ENCODE peak calls at places on chromosomes 11 and 22, in five cellular contexts. J, L, H, V and P are unnamed samples.

GRCh38 chr22:29265306-29265705 is 2.5 kb downstream of the RHBDD3 start:
- DNase-seq in J (no peak), L (no peak), H (no peak), V (no peak), P (no peak)

GRCh38 chr22:41687901-41688364 is 734 bp downstream of the SNU13 start:
- DNase-seq in J (no peak), L (no peak), H (peak), V (no peak), P (no peak)

GRCh38 chr11:46234261-46234660 is 43.2 kb upstream of the CREB3L1 start:
- DNase-seq in J (no peak), L (no peak), H (no peak), V (no peak), P (no peak)

GRCh38 chr22:37782340-37783168 is 25.2 kb upstream of the GCAT start:
- DNase-seq in J (no peak), L (peak), H (peak), V (peak), P (peak)

GRCh38 chr22:35400335-35400680 is 368 bp downstream of the MCM5 start:
- DNase-seq in J (no peak), L (no peak), H (peak), V (no peak), P (no peak)

GRCh38 chr22:46465793-46466192 is 71.6 kb downstream of the CELSR1 start:
- DNase-seq in J (no peak), L (no peak), H (no peak), V (no peak), P (peak)

GRCh38 chr11:24820541-24820940 is 323.7 kb downstream of the LUZP2 start:
- DNase-seq in J (no peak), L (no peak), H (no peak), V (no peak), P (no peak)

GRCh38 chr22:18068991-18069390 is 8.8 kb upstream of the PEX26 start:
- DNase-seq in J (no peak), L (no peak), H (no peak), V (no peak), P (no peak)

GRCh38 chr11:33478111-33478573 is 221.0 kb downstream of the HIPK3 start:
- DNase-seq in J (no peak), L (peak), H (no peak), V (no peak), P (no peak)

GRCh38 chr11:2123628-2123960 is 15.6 kb downstream of the IGF2 start:
- DNase-seq in J (no peak), L (no peak), H (no peak), V (no peak), P (no peak)

GRCh38 chr11:73612601-73613137 is 14.8 kb upstream of the FAM168A start:
- DNase-seq in J (no peak), L (no peak), H (no peak), V (no peak), P (no peak)

GRCh38 chr11:117588166-117588810 is 208.7 kb downstream of the DSCAML1 start:
- DNase-seq in J (no peak), L (no peak), H (no peak), V (no peak), P (no peak)

GRCh38 chr11:111870522-111870886 is 877 bp downstream of the ALG9 start:
- DNase-seq in J (no peak), L (no peak), H (no peak), V (no peak), P (no peak)

GRCh38 chr11:66562907-66563583 is 5.4 kb downstream of the CTSF start:
- DNase-seq in J (no peak), L (no peak), H (no peak), V (no peak), P (no peak)

GRCh38 chr11:330694-331314 is 10.1 kb upstream of the IFITM3 start:
- DNase-seq in J (no peak), L (no peak), H (no peak), V (no peak), P (no peak)

GRCh38 chr22:46047226-46047625 is 70.3 kb upstream of the WNT7B start:
- DNase-seq in J (no peak), L (no peak), H (no peak), V (no peak), P (peak)

GRCh38 chr11:3380706-3381570 is 2.0 kb upstream of the ZNF195 start:
- DNase-seq in J (peak), L (no peak), H (peak), V (no peak), P (no peak)

GRCh38 chr22:34973926-34974325 is 92.0 kb upstream of the ISX start:
- DNase-seq in J (no peak), L (no peak), H (no peak), V (no peak), P (no peak)

GRCh38 chr22:46146329-46146728 is 4.0 kb upstream of the PPARA start:
- DNase-seq in J (no peak), L (no peak), H (no peak), V (no peak), P (no peak)

GRCh38 chr11:19511413-19512183 is 201.0 kb upstream of the NAV2 start:
- DNase-seq in J (no peak), L (no peak), H (no peak), V (no peak), P (no peak)

GRCh38 chr11:68354181-68354872 is 41.9 kb downstream of the LRP5 start:
- DNase-seq in J (no peak), L (no peak), H (no peak), V (peak), P (no peak)

GRCh38 chr11:60018058-60018457 is 1.1 kb downstream of the OOSP4B start:
- DNase-seq in J (no peak), L (no peak), H (no peak), V (no peak), P (no peak)

GRCh38 chr11:2580444-2581050 is 119.2 kb downstream of the KCNQ1OT1 start:
- DNase-seq in J (no peak), L (no peak), H (no peak), V (no peak), P (no peak)

GRCh38 chr22:19037282-19038163 is 84.7 kb downstream of the DGCR2 start:
- DNase-seq in J (no peak), L (no peak), H (no peak), V (no peak), P (no peak)

GRCh38 chr22:28442951-28443876 is 236.4 kb downstream of the TTC28 start:
- DNase-seq in J (peak), L (peak), H (peak), V (no peak), P (no peak)

GRCh38 chr22:46465348-46465725 is 72.1 kb downstream of the CELSR1 start:
- DNase-seq in J (no peak), L (no peak), H (no peak), V (no peak), P (peak)

GRCh38 chr11:63862923-63863322 is 24.0 kb downstream of the MARK2 start:
- DNase-seq in J (no peak), L (peak), H (no peak), V (no peak), P (no peak)

GRCh38 chr22:41411021-41411851 is 29.5 kb downstream of the TEF start:
- DNase-seq in J (no peak), L (no peak), H (no peak), V (no peak), P (no peak)

GRCh38 chr11:74966651-74967050 is 17.6 kb downstream of the SPCS2 start:
- DNase-seq in J (no peak), L (no peak), H (no peak), V (no peak), P (no peak)

GRCh38 chr11:60871378-60872061 is 4.2 kb downstream of the ZP1 start:
- DNase-seq in J (no peak), L (no peak), H (no peak), V (no peak), P (no peak)

GRCh38 chr11:60932605-60933346 is 8.5 kb downstream of the TMEM132A start:
- DNase-seq in J (no peak), L (no peak), H (no peak), V (no peak), P (peak)

DNA sequence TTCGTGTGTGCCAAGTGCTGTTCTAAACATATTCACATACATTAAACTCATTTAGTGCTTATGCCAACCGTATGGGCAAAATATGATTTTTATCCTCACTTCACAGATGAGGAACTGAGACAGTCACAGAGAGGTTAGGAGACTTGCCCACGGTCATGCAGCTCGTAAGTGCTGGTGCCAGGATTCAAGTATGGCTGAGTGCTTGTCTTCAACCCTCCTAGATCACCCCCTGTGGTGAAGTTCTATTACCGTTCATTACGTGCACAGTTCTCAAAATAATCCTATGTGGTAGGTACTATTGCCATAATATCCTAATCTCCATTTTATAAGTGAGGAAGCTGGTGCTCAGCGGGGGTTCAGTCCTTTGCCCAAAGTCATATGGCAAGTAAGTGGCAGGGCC is 1.5 kb downstream of the MIEF1 start:
- DNase-seq in J (no peak), L (no peak), H (no peak), V (no peak), P (no peak)
- TF ChIP-seq JUND in J (no peak), L (no peak), H (no peak), V (no peak), P (no peak)

GRCh38 chr11:69843529-69843921 is 24.3 kb upstream of the FGF3 start:
- DNase-seq in J (no peak), L (no peak), H (no peak), V (no peak), P (no peak)

GRCh38 chr11:69841859-69842698 is 22.9 kb upstream of the FGF3 start:
- DNase-seq in J (no peak), L (no peak), H (peak), V (peak), P (peak)

GRCh38 chr11:69844396-69844795 is 25.2 kb upstream of the FGF3 start:
- DNase-seq in J (no peak), L (no peak), H (no peak), V (no peak), P (no peak)

GRCh38 chr11:69841170-69841858 is 22.1 kb upstream of the FGF3 start:
- DNase-seq in J (no peak), L (no peak), H (no peak), V (no peak), P (no peak)

GRCh38 chr11:69842746-69843528 is 23.7 kb upstream of the FGF3 start:
- DNase-seq in J (no peak), L (no peak), H (no peak), V (no peak), P (no peak)
- TF ChIP-seq JUND in J (no peak), L (no peak), H (no peak), V (no peak), P (no peak)

GRCh38 chr22:44710474-44711235 is 8.7 kb downstream of the PRR5 start:
- DNase-seq in J (no peak), L (no peak), H (no peak), V (no peak), P (no peak)
- TF ChIP-seq JUND in J (no peak), L (no peak), H (no peak), V (no peak), P (no peak)

DNA sequence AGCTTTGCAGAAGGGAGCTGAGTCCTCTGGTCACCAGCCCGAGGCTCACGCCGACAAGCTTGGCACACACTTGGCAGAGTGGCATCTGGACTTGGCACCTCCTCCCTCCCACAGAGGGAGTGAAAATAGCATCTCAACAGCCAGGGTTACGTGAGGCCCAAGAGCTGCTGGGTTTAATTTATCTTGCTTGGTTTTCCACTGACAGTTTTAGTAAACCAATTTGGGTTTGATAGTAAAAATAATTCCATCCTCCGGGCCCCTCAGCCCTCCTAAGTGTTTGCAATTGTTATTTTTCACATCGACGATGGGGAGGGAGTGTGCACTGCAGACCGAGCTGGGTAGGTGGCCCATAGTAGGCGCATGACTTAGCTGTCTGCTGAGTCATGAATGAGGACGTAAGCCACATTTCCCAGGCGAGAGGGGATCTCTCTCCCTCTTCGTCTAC is 107.6 kb upstream of the ASPHD2 start:
- DNase-seq in J (no peak), L (no peak), H (peak), V (no peak), P (no peak)
- TF ChIP-seq JUND in J (no peak), L (no peak), H (no peak), V (no peak), P (no peak)

DNA sequence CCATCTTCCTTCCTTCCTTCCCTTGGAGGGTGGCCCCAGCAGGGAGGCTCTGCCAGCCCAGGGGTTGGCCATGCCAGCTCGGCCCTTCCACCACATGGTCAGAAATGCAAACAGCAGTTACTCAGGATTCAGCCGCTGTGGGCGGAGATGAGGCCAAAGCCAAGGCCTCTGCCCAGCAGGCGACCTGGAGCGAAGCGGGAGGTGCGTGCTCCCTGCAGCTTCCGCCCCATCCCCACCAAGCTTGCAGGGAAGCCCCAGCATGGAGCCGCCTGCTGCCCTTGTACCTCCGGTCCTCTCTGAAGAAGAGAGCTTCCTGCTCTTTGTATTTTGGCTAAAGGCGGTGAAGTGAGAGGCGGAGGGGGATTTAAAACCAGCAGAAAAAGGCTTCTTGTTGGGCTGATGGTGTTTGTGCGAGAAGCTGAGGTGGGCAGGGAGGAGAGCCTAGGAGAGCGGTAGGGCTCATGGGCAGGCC is 50.4 kb downstream of the ANO1 start:
- DNase-seq in J (peak), L (peak), H (no peak), V (peak), P (peak)
- TF ChIP-seq JUND in J (no peak), L (no peak), H (no peak), V (no peak), P (no peak)

DNA sequence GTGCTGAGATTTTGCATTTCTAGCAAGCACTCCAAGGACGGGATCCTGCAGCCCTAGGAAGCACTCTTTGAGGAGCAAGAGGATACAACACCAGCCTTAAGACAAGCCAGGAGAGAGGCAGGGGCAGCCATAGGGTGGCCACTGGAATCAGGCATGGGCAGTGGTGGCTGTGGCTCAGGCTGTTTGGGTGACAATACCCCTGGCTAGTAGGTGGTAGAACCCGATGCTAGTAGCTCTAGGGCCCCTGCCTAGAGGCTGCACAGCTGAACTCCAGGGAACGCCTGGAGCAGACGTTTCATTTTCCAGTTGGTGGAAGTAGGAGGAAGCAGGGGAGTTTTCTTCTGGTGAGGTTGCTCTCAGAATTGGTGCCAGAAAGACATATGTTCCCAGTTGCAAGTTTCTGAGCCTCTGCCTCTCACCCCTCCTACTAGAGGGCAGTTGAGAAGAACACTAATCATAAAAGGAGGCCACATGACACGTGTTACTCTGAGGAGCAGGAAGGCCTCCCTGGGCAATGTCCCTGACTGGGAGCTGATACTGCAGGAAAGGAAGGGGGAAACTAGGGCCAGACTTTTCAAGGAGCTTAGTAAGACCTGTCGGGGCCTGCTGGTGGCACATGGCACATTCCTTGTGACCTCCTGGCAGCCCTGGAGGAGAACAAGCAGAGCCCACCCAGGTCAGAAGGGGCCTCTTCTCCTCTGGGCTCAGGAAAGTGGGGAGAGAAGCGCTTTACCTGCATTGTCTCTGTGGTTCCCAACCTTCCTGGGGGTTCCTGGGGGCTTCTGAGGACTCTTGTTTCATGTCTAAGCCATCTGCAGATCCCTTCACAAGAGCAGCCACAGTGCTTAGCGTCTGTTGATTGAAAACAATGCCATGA is 56.6 kb upstream of the DRD2 start:
- DNase-seq in J (no peak), L (no peak), H (no peak), V (no peak), P (no peak)
- TF ChIP-seq JUND in J (no peak), L (no peak), H (no peak), V (no peak), P (no peak)

GRCh38 chr11:44949160-44950035 is 1.3 kb downstream of the TP53I11 start:
- DNase-seq in J (no peak), L (no peak), H (peak), V (no peak), P (no peak)
- TF ChIP-seq JUND in J (no peak), L (no peak), H (no peak), V (no peak), P (no peak)

DNA sequence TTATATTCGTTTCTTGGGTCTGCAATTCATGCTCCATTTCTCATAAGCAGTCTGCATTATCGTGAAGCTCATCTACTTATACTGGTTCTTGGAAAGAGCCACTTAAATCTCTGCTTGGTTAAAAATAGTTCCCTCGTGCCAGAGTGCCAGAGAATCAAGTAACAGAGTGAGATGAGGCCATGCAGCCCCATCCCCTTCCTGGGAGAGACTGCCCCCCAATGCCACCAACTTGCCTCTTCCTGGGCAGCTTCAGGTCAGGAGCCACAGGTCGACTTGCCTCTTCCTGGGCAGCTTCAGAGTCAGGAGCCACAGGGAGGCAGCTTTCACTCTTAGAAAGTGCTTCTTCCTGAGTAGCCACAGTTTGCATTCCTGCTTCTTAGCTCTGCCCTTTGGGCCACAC is 223.9 kb upstream of the ZBED5 start:
- DNase-seq in J (no peak), L (no peak), H (no peak), V (no peak), P (peak)
- TF ChIP-seq JUND in J (no peak), L (no peak), H (no peak), V (no peak), P (no peak)